ENCODE peak calls at places on chromosome 6, in six cellular contexts. One of them, this sample, is unnamed.

GRCh38 chr6:80637312-80637711 is 530.8 kb downstream of the BCKDHB start:
- DNase-seq in NAMALWA: no peak
- DNase-seq in foreskin fibroblast: peak
- DNase-seq in KG1: no peak
- DNase-seq in activated CD4-positive, alpha-beta T cell treated with anti-CD3 and anti-CD28 coated beads, Interleukin-2, amount 50 U/mL, for 1 hour: no peak
- DNase-seq in right cardiac atrium: no peak
- DNase-seq in this sample: no peak

GRCh38 chr6:143397229-143398222 is 53.0 kb downstream of the ADAT2 start:
- DNase-seq in NAMALWA: no peak
- DNase-seq in foreskin fibroblast: peak
- DNase-seq in KG1: no peak
- DNase-seq in activated CD4-positive, alpha-beta T cell treated with anti-CD3 and anti-CD28 coated beads, Interleukin-2, amount 50 U/mL, for 1 hour: peak
- DNase-seq in right cardiac atrium: peak
- DNase-seq in this sample: peak

GRCh38 chr6:34237722-34238506 is 1.2 kb downstream of the HMGA1 start:
- DNase-seq in NAMALWA: peak
- DNase-seq in foreskin fibroblast: peak
- DNase-seq in KG1: peak
- DNase-seq in activated CD4-positive, alpha-beta T cell treated with anti-CD3 and anti-CD28 coated beads, Interleukin-2, amount 50 U/mL, for 1 hour: peak
- DNase-seq in right cardiac atrium: peak
- DNase-seq in this sample: peak

GRCh38 chr6:31366693-31367470 is 9.9 kb upstream of the HLA-B start:
- DNase-seq in NAMALWA: peak
- DNase-seq in foreskin fibroblast: peak
- DNase-seq in KG1: peak
- DNase-seq in activated CD4-positive, alpha-beta T cell treated with anti-CD3 and anti-CD28 coated beads, Interleukin-2, amount 50 U/mL, for 1 hour: peak
- DNase-seq in right cardiac atrium: peak
- DNase-seq in this sample: peak

GRCh38 chr6:47419621-47420020 is 58.0 kb upstream of the CD2AP start:
- DNase-seq in NAMALWA: no peak
- DNase-seq in foreskin fibroblast: no peak
- DNase-seq in KG1: no peak
- DNase-seq in activated CD4-positive, alpha-beta T cell treated with anti-CD3 and anti-CD28 coated beads, Interleukin-2, amount 50 U/mL, for 1 hour: no peak
- DNase-seq in right cardiac atrium: no peak
- DNase-seq in this sample: no peak

GRCh38 chr6:36533321-36533720 is 14.0 kb downstream of the STK38 start:
- DNase-seq in NAMALWA: no peak
- DNase-seq in foreskin fibroblast: no peak
- DNase-seq in KG1: no peak
- DNase-seq in activated CD4-positive, alpha-beta T cell treated with anti-CD3 and anti-CD28 coated beads, Interleukin-2, amount 50 U/mL, for 1 hour: no peak
- DNase-seq in right cardiac atrium: no peak
- DNase-seq in this sample: no peak

GRCh38 chr6:126076992-126077664 is 90.8 kb downstream of the TRMT11 start:
- DNase-seq in NAMALWA: no peak
- DNase-seq in foreskin fibroblast: peak
- DNase-seq in KG1: no peak
- DNase-seq in activated CD4-positive, alpha-beta T cell treated with anti-CD3 and anti-CD28 coated beads, Interleukin-2, amount 50 U/mL, for 1 hour: no peak
- DNase-seq in right cardiac atrium: no peak
- DNase-seq in this sample: no peak

GRCh38 chr6:22364314-22364713 is 67.5 kb upstream of the PRL start:
- DNase-seq in NAMALWA: no peak
- DNase-seq in foreskin fibroblast: no peak
- DNase-seq in KG1: no peak
- DNase-seq in activated CD4-positive, alpha-beta T cell treated with anti-CD3 and anti-CD28 coated beads, Interleukin-2, amount 50 U/mL, for 1 hour: no peak
- DNase-seq in right cardiac atrium: no peak
- DNase-seq in this sample: no peak

GRCh38 chr6:36319436-36319762 is 17.3 kb downstream of the BNIP5 start:
- DNase-seq in NAMALWA: no peak
- DNase-seq in foreskin fibroblast: no peak
- DNase-seq in KG1: no peak
- DNase-seq in activated CD4-positive, alpha-beta T cell treated with anti-CD3 and anti-CD28 coated beads, Interleukin-2, amount 50 U/mL, for 1 hour: no peak
- DNase-seq in right cardiac atrium: no peak
- DNase-seq in this sample: no peak

GRCh38 chr6:47292944-47293343 is 16.8 kb downstream of the TNFRSF21 start:
- DNase-seq in NAMALWA: no peak
- DNase-seq in foreskin fibroblast: peak
- DNase-seq in KG1: no peak
- DNase-seq in activated CD4-positive, alpha-beta T cell treated with anti-CD3 and anti-CD28 coated beads, Interleukin-2, amount 50 U/mL, for 1 hour: no peak
- DNase-seq in right cardiac atrium: no peak
- DNase-seq in this sample: no peak

GRCh38 chr6:38346291-38347079 is 293.2 kb downstream of the BTBD9 start:
- DNase-seq in NAMALWA: no peak
- DNase-seq in foreskin fibroblast: peak
- DNase-seq in KG1: no peak
- DNase-seq in activated CD4-positive, alpha-beta T cell treated with anti-CD3 and anti-CD28 coated beads, Interleukin-2, amount 50 U/mL, for 1 hour: no peak
- DNase-seq in right cardiac atrium: no peak
- DNase-seq in this sample: no peak

GRCh38 chr6:145948328-145948727 is 15.8 kb downstream of the SHPRH start:
- DNase-seq in NAMALWA: no peak
- DNase-seq in foreskin fibroblast: peak
- DNase-seq in KG1: no peak
- DNase-seq in activated CD4-positive, alpha-beta T cell treated with anti-CD3 and anti-CD28 coated beads, Interleukin-2, amount 50 U/mL, for 1 hour: no peak
- DNase-seq in right cardiac atrium: no peak
- DNase-seq in this sample: no peak

GRCh38 chr6:132087391-132087790 is 136.2 kb upstream of the CCN2 start:
- DNase-seq in NAMALWA: no peak
- DNase-seq in foreskin fibroblast: peak
- DNase-seq in KG1: no peak
- DNase-seq in activated CD4-positive, alpha-beta T cell treated with anti-CD3 and anti-CD28 coated beads, Interleukin-2, amount 50 U/mL, for 1 hour: no peak
- DNase-seq in right cardiac atrium: no peak
- DNase-seq in this sample: no peak

GRCh38 chr6:39362487-39362865 is 40.0 kb upstream of the KCNK16 start:
- DNase-seq in NAMALWA: peak
- DNase-seq in foreskin fibroblast: peak
- DNase-seq in KG1: no peak
- DNase-seq in activated CD4-positive, alpha-beta T cell treated with anti-CD3 and anti-CD28 coated beads, Interleukin-2, amount 50 U/mL, for 1 hour: no peak
- DNase-seq in right cardiac atrium: no peak
- DNase-seq in this sample: no peak

GRCh38 chr6:1630771-1631217 is 21.1 kb downstream of the FOXC1 start:
- DNase-seq in NAMALWA: no peak
- DNase-seq in foreskin fibroblast: no peak
- DNase-seq in KG1: no peak
- DNase-seq in activated CD4-positive, alpha-beta T cell treated with anti-CD3 and anti-CD28 coated beads, Interleukin-2, amount 50 U/mL, for 1 hour: no peak
- DNase-seq in right cardiac atrium: no peak
- DNase-seq in this sample: no peak

GRCh38 chr6:106745824-106746610 is 116.6 kb downstream of the QRSL1 start:
- DNase-seq in NAMALWA: no peak
- DNase-seq in foreskin fibroblast: no peak
- DNase-seq in KG1: no peak
- DNase-seq in activated CD4-positive, alpha-beta T cell treated with anti-CD3 and anti-CD28 coated beads, Interleukin-2, amount 50 U/mL, for 1 hour: no peak
- DNase-seq in right cardiac atrium: no peak
- DNase-seq in this sample: no peak

GRCh38 chr6:43798688-43799444 is 28.9 kb downstream of the VEGFA start:
- DNase-seq in NAMALWA: no peak
- DNase-seq in foreskin fibroblast: peak
- DNase-seq in KG1: peak
- DNase-seq in activated CD4-positive, alpha-beta T cell treated with anti-CD3 and anti-CD28 coated beads, Interleukin-2, amount 50 U/mL, for 1 hour: no peak
- DNase-seq in right cardiac atrium: no peak
- DNase-seq in this sample: no peak

GRCh38 chr6:80223743-80224212 is 117.3 kb downstream of the BCKDHB start:
- DNase-seq in NAMALWA: no peak
- DNase-seq in foreskin fibroblast: peak
- DNase-seq in KG1: no peak
- DNase-seq in activated CD4-positive, alpha-beta T cell treated with anti-CD3 and anti-CD28 coated beads, Interleukin-2, amount 50 U/mL, for 1 hour: no peak
- DNase-seq in right cardiac atrium: peak
- DNase-seq in this sample: no peak

GRCh38 chr6:45156075-45156474 is 172.1 kb upstream of the RUNX2 start:
- DNase-seq in NAMALWA: peak
- DNase-seq in foreskin fibroblast: no peak
- DNase-seq in KG1: no peak
- DNase-seq in activated CD4-positive, alpha-beta T cell treated with anti-CD3 and anti-CD28 coated beads, Interleukin-2, amount 50 U/mL, for 1 hour: no peak
- DNase-seq in right cardiac atrium: no peak
- DNase-seq in this sample: no peak

GRCh38 chr6:81031429-81031828 is 721.1 kb downstream of the TENT5A start:
- DNase-seq in NAMALWA: no peak
- DNase-seq in foreskin fibroblast: no peak
- DNase-seq in KG1: no peak
- DNase-seq in activated CD4-positive, alpha-beta T cell treated with anti-CD3 and anti-CD28 coated beads, Interleukin-2, amount 50 U/mL, for 1 hour: no peak
- DNase-seq in right cardiac atrium: no peak
- DNase-seq in this sample: no peak

GRCh38 chr6:389622-390021 is 1.9 kb upstream of the IRF4 start:
- DNase-seq in NAMALWA: peak
- DNase-seq in foreskin fibroblast: no peak
- DNase-seq in KG1: no peak
- DNase-seq in activated CD4-positive, alpha-beta T cell treated with anti-CD3 and anti-CD28 coated beads, Interleukin-2, amount 50 U/mL, for 1 hour: no peak
- DNase-seq in right cardiac atrium: no peak
- DNase-seq in this sample: no peak

GRCh38 chr6:142680308-142680707 is 264.7 kb downstream of the HIVEP2 start:
- DNase-seq in NAMALWA: no peak
- DNase-seq in foreskin fibroblast: peak
- DNase-seq in KG1: no peak
- DNase-seq in activated CD4-positive, alpha-beta T cell treated with anti-CD3 and anti-CD28 coated beads, Interleukin-2, amount 50 U/mL, for 1 hour: peak
- DNase-seq in right cardiac atrium: peak
- DNase-seq in this sample: no peak

GRCh38 chr6:34657307-34657978 is 39.1 kb downstream of the ILRUN start:
- DNase-seq in NAMALWA: peak
- DNase-seq in foreskin fibroblast: peak
- DNase-seq in KG1: no peak
- DNase-seq in activated CD4-positive, alpha-beta T cell treated with anti-CD3 and anti-CD28 coated beads, Interleukin-2, amount 50 U/mL, for 1 hour: no peak
- DNase-seq in right cardiac atrium: no peak
- DNase-seq in this sample: no peak

GRCh38 chr6:105606871-105607421 is 204.1 kb upstream of the PREP start:
- DNase-seq in NAMALWA: no peak
- DNase-seq in foreskin fibroblast: no peak
- DNase-seq in KG1: no peak
- DNase-seq in activated CD4-positive, alpha-beta T cell treated with anti-CD3 and anti-CD28 coated beads, Interleukin-2, amount 50 U/mL, for 1 hour: no peak
- DNase-seq in right cardiac atrium: no peak
- DNase-seq in this sample: no peak

GRCh38 chr6:82750570-82750969 is 315.1 kb downstream of the UBE3D start:
- DNase-seq in NAMALWA: no peak
- DNase-seq in foreskin fibroblast: peak
- DNase-seq in KG1: no peak
- DNase-seq in activated CD4-positive, alpha-beta T cell treated with anti-CD3 and anti-CD28 coated beads, Interleukin-2, amount 50 U/mL, for 1 hour: no peak
- DNase-seq in right cardiac atrium: no peak
- DNase-seq in this sample: no peak

GRCh38 chr6:15327271-15327670 is 81.4 kb downstream of the JARID2 start:
- DNase-seq in NAMALWA: peak
- DNase-seq in foreskin fibroblast: no peak
- DNase-seq in KG1: no peak
- DNase-seq in activated CD4-positive, alpha-beta T cell treated with anti-CD3 and anti-CD28 coated beads, Interleukin-2, amount 50 U/mL, for 1 hour: peak
- DNase-seq in right cardiac atrium: no peak
- DNase-seq in this sample: peak

GRCh38 chr6:28985396-28986164 is 19.5 kb downstream of the ZNF311 start:
- DNase-seq in NAMALWA: no peak
- DNase-seq in foreskin fibroblast: peak
- DNase-seq in KG1: no peak
- DNase-seq in activated CD4-positive, alpha-beta T cell treated with anti-CD3 and anti-CD28 coated beads, Interleukin-2, amount 50 U/mL, for 1 hour: no peak
- DNase-seq in right cardiac atrium: peak
- DNase-seq in this sample: no peak

GRCh38 chr6:24603241-24603640 is 42.8 kb downstream of the KIAA0319 start:
- DNase-seq in NAMALWA: no peak
- DNase-seq in foreskin fibroblast: no peak
- DNase-seq in KG1: no peak
- DNase-seq in activated CD4-positive, alpha-beta T cell treated with anti-CD3 and anti-CD28 coated beads, Interleukin-2, amount 50 U/mL, for 1 hour: no peak
- DNase-seq in right cardiac atrium: no peak
- DNase-seq in this sample: no peak